ENCODE peak calls at places on chromosomes 6 and 20, in six cellular contexts. K, M, D, C, B and L are unnamed samples. For H3K4me1, the result is how much of the 10 kb centered on the place peaks cover.

GRCh38 chr20:8860011-8860495 is 208.8 kb upstream of the PLCB4 start:
- DNase-seq in K (no peak), M (no peak), D (peak), C (no peak), B (no peak), L (peak)

GRCh38 chr6:125268765-125269164 is 33.0 kb downstream of the HDDC2 start:
- DNase-seq in K (no peak), M (no peak), D (no peak), C (no peak), B (no peak), L (no peak)

GRCh38 chr6:106451419-106451818 is 90.9 kb downstream of the CRYBG1 start:
- DNase-seq in K (no peak), M (no peak), D (no peak), C (no peak), B (no peak), L (peak)

GRCh38 chr6:166624275-166624674 is 2.8 kb downstream of the RPS6KA2 start:
- DNase-seq in K (peak), M (no peak), D (no peak), C (peak), B (no peak), L (no peak)

GRCh38 chr6:43090557-43090952 is 14.4 kb downstream of the PTK7 start:
- DNase-seq in K (no peak), M (no peak), D (peak), C (no peak), B (no peak), L (no peak)

GRCh38 chr20:5510446-5510845 is 193.7 kb upstream of the PROKR2 start:
- DNase-seq in K (no peak), M (no peak), D (no peak), C (no peak), B (no peak), L (no peak)

GRCh38 chr6:25232478-25232877 is 46.7 kb upstream of the CARMIL1 start:
- DNase-seq in K (no peak), M (no peak), D (no peak), C (no peak), B (no peak), L (no peak)

GRCh38 chr6:39169448-39170344 is 54.7 kb upstream of the SAYSD1 start:
- DNase-seq in K (no peak), M (peak), D (peak), C (no peak), B (peak), L (no peak)

GRCh38 chr6:161044335-161044734 is 52.8 kb downstream of the MAP3K4 start:
- DNase-seq in K (no peak), M (no peak), D (peak), C (no peak), B (no peak), L (no peak)

GRCh38 chr20:25543068-25543467 is 42.3 kb downstream of the NINL start:
- DNase-seq in K (no peak), M (no peak), D (peak), C (no peak), B (no peak), L (peak)

GRCh38 chr6:106825156-106825555 is 149.4 kb downstream of the CD24 start:
- DNase-seq in K (no peak), M (no peak), D (no peak), C (no peak), B (no peak), L (no peak)

GRCh38 chr6:2531426-2532208 is 219.1 kb downstream of the MYLK4 start:
- DNase-seq in K (no peak), M (no peak), D (peak), C (no peak), B (no peak), L (peak)

DNA sequence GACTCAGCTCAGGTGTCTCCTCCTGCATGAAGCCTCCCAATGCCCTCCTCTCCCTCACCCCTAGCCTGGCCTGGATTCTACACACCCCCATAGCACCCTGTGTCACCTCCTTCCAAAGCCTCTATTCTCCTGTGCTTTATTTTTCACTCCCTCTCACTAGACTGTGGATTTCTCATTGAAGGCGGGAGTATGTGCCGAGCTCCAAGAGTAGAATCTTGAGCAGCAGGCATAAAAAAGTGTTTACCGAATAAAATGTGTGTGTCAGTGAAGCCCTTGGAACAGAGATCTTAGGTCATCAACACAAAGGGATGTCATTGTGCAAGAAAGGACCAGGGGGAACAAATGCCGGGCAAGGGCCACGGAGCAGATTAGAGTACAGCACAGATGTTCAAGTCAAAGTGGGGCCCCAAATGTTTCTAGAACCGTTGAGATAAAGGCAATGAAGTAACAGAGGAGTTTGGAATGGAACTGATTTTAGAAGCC is 106.1 kb upstream of the TMEM170B start:
- DNase-seq in K (no peak), M (no peak), D (no peak), C (no peak), B (no peak), L (no peak)
- H3K4me1 ChIP-seq in K (half or more), M (under half), D (half or more), C (under half), B (under half), L (under half)

GRCh38 chr6:84688187-84688878 is 76.1 kb downstream of the TBX18 start:
- DNase-seq in K (no peak), M (no peak), D (no peak), C (no peak), B (no peak), L (no peak)

GRCh38 chr6:84687487-84687886 is 76.9 kb downstream of the TBX18 start:
- DNase-seq in K (no peak), M (no peak), D (no peak), C (no peak), B (no peak), L (no peak)

GRCh38 chr6:84696181-84696580 is 68.2 kb downstream of the TBX18 start:
- DNase-seq in K (no peak), M (no peak), D (no peak), C (no peak), B (no peak), L (no peak)

DNA sequence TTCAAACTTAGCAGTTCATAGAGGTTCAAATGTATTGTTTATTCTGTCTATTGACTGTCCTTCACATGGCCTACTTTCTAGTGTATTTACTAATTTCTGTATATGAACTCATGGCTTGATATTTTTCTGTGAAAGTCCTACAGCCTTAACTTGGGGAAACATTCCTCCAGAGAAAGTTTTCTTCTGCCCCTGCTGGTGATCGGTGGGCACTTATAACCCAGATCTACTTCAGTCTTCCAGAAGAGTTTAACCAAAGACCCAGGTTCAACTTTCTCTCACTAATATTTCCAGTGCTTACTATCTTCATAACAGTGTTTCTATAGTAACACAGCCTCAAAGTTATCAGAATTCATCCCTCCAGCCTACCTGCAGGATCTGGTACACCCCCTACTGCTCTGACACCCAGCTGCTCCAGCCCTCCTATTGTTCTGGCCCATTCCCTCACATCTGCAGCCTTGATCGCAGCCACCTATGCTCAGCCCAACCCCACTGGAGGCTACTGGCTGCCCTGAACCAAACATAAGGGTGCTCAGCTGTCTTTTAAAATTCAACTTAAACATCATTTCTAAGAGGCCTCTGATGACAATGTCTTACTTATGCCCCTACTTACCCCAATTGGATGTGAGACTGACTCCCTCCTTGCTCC is 72.3 kb downstream of the TBX18 start:
- DNase-seq in K (no peak), M (no peak), D (no peak), C (no peak), B (no peak), L (no peak)
- TF ChIP-seq CTCF in K (no peak), M (no peak), D (peak), C (no peak), B (no peak), L (no peak)

DNA sequence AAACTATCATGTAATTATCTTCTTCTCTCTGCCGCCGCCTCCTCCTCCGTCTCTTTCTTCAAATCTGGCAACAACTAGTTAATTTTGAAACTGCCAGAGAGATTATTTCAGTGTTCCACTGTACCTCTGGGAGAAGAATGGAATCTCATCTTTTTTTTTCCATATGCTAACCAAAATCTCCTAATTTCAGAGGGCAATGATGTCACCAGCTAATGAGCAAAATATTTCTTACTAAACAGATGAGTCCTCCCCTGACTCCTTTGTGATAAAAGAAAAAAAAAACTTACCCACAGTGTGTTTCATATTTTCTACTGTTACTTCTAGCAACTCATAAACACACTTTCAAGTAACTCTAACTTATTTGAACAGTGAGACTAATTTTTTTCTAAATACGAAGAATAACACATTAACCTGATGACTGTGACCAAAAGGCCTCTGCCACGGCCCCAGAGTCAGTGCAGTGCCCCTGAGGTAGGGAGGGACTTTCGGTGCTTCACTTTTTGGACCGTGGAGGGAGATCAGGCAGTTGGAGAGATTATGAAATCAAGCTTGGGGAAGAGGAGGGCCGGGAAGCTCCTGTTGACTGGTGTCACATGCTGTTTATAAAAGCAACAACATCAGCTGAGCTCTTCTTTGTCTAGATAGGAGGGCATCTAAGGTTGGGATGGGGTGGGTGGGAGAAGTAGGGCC is 159.6 kb downstream of the SASH1 start:
- DNase-seq in K (peak), M (no peak), D (no peak), C (no peak), B (no peak), L (no peak)
- H3K4me1 ChIP-seq in K (half or more), M (under half), D (under half), C (under half), B (under half), L (under half)

GRCh38 chr6:87742106-87742505 is 40.1 kb upstream of the AKIRIN2 start:
- DNase-seq in K (peak), M (no peak), D (no peak), C (peak), B (no peak), L (no peak)
- TF ChIP-seq CTCF in K (no peak), M (no peak), D (no peak), C (no peak), B (no peak), L (no peak)